ENCODE peak calls at places on chromosome 6, in six cellular contexts. U is A549, H is HepG2, O is K562, R is GM12878, W is SK-N-SH. F is an unnamed sample.

GRCh38 chr6:162631546-162631945 is 96.0 kb downstream of the PRKN start:
- DNase-seq in U (no peak), H (no peak), O (no peak), R (no peak), W (no peak), F (no peak)

GRCh38 chr6:55669133-55669532 is 90.1 kb upstream of the HMGCLL1 start:
- DNase-seq in U (no peak), H (no peak), O (no peak), R (no peak), W (no peak), F (no peak)

GRCh38 chr6:107894821-107895396 is 63.1 kb downstream of the SEC63 start:
- DNase-seq in U (no peak), H (no peak), O (no peak), R (peak; percentile 12), W (no peak), F (no peak)

GRCh38 chr6:157763129-157763893 is 59.7 kb upstream of the SNX9 start:
- DNase-seq in U (peak; percentile 69), H (peak; percentile 88), O (peak; percentile 79), R (no peak), W (no peak), F (peak; percentile 65)

GRCh38 chr6:131958551-131959470 is 7.6 kb upstream of the CCN2 start:
- DNase-seq in U (no peak), H (peak; percentile 99), O (no peak), R (no peak), W (no peak), F (no peak)

GRCh38 chr6:111803804-111804203 is 69.4 kb downstream of the FYN start:
- DNase-seq in U (no peak), H (no peak), O (no peak), R (no peak), W (no peak), F (peak; percentile 90)

GRCh38 chr6:100349366-100349765 is 115.4 kb downstream of the SIM1 start:
- DNase-seq in U (no peak), H (no peak), O (no peak), R (no peak), W (no peak), F (no peak)

GRCh38 chr6:37480951-37481597 is 18.6 kb downstream of the CCDC167 start:
- DNase-seq in U (no peak), H (no peak), O (no peak), R (no peak), W (no peak), F (no peak)

GRCh38 chr6:35151472-35151871 is 10.3 kb upstream of the TCP11 start:
- DNase-seq in U (no peak), H (no peak), O (no peak), R (no peak), W (no peak), F (peak; percentile 23)

GRCh38 chr6:55528624-55529023 is 50.4 kb downstream of the HMGCLL1 start:
- DNase-seq in U (peak; percentile 2), H (peak; percentile 43), O (no peak), R (peak; percentile 5), W (no peak), F (peak; percentile 37)

GRCh38 chr6:32192608-32193039 is at the start of gene GPSM3:
- DNase-seq in U (no peak), H (no peak), O (peak; percentile 73), R (peak; percentile 59), W (no peak), F (peak; percentile 36)

GRCh38 chr6:46819561-46819960 is 26.4 kb downstream of the MEP1A start:
- DNase-seq in U (no peak), H (no peak), O (no peak), R (no peak), W (no peak), F (no peak)

GRCh38 chr6:90369024-90369519 is 72.4 kb upstream of the BACH2 start:
- DNase-seq in U (peak; percentile 62), H (peak; percentile 20), O (peak; percentile 83), R (peak; percentile 90), W (no peak), F (peak; percentile 100)

GRCh38 chr6:6856538-6857523 is 250.9 kb upstream of the RREB1 start:
- DNase-seq in U (no peak), H (no peak), O (no peak), R (peak; percentile 71), W (peak; percentile 45), F (peak; percentile 37)
- TF ChIP-seq SMC3 in U (no peak), H (no peak), O (no peak), R (peak; percentile 8), W (no peak), F (no peak)

DNA sequence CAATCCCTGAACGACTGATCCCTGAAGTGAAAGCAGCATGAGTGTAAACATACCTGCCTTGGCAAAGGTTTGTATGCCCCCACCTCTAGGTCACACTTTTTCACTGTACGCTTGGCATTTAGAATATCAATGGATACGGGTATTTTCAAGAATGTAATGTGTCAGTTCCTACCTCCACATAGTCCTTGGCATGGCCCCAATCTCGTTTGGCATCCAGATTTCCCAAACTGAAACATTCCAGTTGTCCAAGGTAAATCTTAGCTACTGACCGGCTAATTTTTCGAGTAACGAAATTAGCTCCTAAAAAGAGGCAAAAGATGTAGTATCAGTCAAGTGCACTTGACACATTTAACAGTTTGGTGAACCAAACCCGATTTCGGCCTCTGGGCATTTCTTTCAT is 315.5 kb downstream of the GMDS start:
- DNase-seq in U (no peak), H (no peak), O (no peak), R (no peak), W (no peak), F (no peak)
- TF ChIP-seq SMC3 in U (no peak), H (no peak), O (no peak), R (no peak), W (no peak), F (no peak)

GRCh38 chr6:105432797-105433196 is 29.9 kb upstream of the PREP start:
- DNase-seq in U (peak; percentile 25), H (peak; percentile 10), O (no peak), R (no peak), W (no peak), F (peak; percentile 83)

GRCh38 chr6:105429676-105430075 is 26.8 kb upstream of the PREP start:
- DNase-seq in U (no peak), H (no peak), O (no peak), R (no peak), W (no peak), F (peak; percentile 74)

GRCh38 chr6:105433723-105434122 is 30.8 kb upstream of the PREP start:
- DNase-seq in U (no peak), H (no peak), O (no peak), R (no peak), W (no peak), F (no peak)

GRCh38 chr6:105430685-105431084 is 27.8 kb upstream of the PREP start:
- DNase-seq in U (no peak), H (no peak), O (no peak), R (no peak), W (no peak), F (no peak)

DNA sequence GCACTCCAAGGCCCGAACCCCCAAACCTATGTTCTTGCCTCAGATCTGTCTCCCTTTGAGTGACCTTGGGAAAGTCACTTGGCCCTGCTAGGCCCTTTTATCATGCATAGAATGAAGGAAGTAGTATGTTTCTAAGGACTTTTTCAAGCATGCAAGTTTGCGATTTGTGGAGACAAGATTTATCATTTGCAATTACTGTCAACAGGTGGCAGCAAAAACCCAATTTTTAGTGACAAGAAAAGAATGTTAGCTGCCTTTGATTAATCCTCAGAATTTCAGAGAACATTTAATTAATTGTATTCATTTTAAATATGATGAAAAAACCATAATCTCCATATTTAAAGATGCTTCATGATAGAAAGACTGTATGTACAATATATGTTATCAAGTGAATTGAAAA is 28.3 kb upstream of the PREP start:
- DNase-seq in U (peak; percentile 24), H (peak; percentile 40), O (peak; percentile 22), R (no peak), W (peak; percentile 19), F (peak; percentile 68)
- TF ChIP-seq SMC3 in U (peak; percentile 63), H (no peak), O (peak; percentile 34), R (peak; percentile 62), W (peak; percentile 18), F (peak; percentile 51)

GRCh38 chr6:138258991-138259390 is 40.7 kb upstream of the PBOV1 start:
- DNase-seq in U (no peak), H (peak; percentile 77), O (no peak), R (no peak), W (no peak), F (no peak)
- TF ChIP-seq SMC3 in U (no peak), H (no peak), O (no peak), R (no peak), W (no peak), F (no peak)

GRCh38 chr6:101878554-101879276 is 485.2 kb downstream of the GRIK2 start:
- DNase-seq in U (no peak), H (no peak), O (no peak), R (no peak), W (no peak), F (peak; percentile 19)
- TF ChIP-seq SMC3 in U (no peak), H (no peak), O (no peak), R (no peak), W (no peak), F (no peak)

DNA sequence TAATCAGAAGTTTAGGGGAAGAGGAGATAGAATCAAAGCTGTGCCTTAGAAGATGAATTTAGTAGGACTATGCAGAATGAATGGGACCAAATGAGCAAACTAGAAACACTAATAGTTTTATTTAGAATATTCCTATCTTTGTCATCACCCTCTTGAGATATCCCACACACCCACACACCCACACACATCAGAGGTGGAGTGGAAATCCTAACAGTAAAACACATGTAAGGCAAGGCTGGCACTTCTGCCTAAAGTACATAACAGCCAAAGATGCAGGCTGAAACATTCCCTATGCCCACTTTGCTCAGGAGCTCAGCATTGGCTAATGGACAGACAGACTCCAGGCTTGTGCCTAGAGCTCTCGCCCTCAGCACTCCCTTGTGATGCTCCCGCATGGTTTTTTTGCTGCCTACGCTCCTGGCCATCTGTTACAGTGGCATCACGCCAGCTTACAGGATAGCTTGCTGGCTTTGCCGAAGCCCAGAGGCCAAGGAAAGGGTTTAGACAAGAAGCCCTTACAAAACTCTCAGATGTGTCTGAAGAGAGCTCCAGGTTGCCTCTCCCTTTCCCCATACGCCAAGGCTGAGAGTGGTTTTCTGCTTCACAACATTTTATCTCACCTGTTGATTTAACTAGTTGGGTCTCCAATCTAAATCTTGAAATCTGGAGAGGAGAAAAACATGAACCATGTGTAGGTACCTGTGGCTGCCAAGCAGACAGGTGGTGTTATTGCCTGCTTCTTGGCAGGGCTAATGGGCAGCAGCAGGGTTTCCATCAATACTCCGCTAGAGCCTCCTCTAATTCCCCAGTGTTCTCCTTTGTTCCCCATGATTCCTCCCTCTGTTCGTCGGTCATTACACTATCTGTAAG is 282.6 kb upstream of the ID4 start:
- DNase-seq in U (no peak), H (no peak), O (no peak), R (no peak), W (no peak), F (no peak)
- TF ChIP-seq SMC3 in U (no peak), H (no peak), O (no peak), R (no peak), W (no peak), F (no peak)

F was measured in IMR-90.